ENCODE peak calls at places on chromosomes 16 and 17, in seven cellular contexts. J is SK-N-SH, N is H1, O is GM12878, F is HCT116, S is HepG2, W is K562. B is an unnamed sample.

GRCh38 chr17:50181601-50182345 is 16.0 kb downstream of the SGCA start:
- DNase-seq in J (no peak), N (no peak), O (no peak), F (no peak), S (peak; percentile 49), W (no peak), B (no peak)

GRCh38 chr17:64130559-64131001 is 636 bp upstream of the ERN1 start:
- DNase-seq in J (no peak), N (no peak), O (peak; percentile 68), F (no peak), S (no peak), W (no peak), B (no peak)

GRCh38 chr17:39639566-39640458 is 2.9 kb downstream of the STARD3 start:
- DNase-seq in J (no peak), N (no peak), O (no peak), F (no peak), S (no peak), W (no peak), B (no peak)

GRCh38 chr16:65445313-65446260 is 323.7 kb upstream of the CDH11 start:
- DNase-seq in J (no peak), N (no peak), O (no peak), F (no peak), S (no peak), W (no peak), B (no peak)

GRCh38 chr16:89393731-89394406 is 96.5 kb downstream of the ANKRD11 start:
- DNase-seq in J (no peak), N (no peak), O (no peak), F (no peak), S (peak; percentile 49), W (no peak), B (no peak)

GRCh38 chr17:28982191-28982793 is 23.5 kb downstream of the SEZ6 start:
- DNase-seq in J (no peak), N (no peak), O (peak; percentile 64), F (no peak), S (peak; percentile 18), W (no peak), B (no peak)

GRCh38 chr16:30528799-30529457 is 2.6 kb upstream of the ZNF768 start:
- DNase-seq in J (no peak), N (no peak), O (no peak), F (no peak), S (no peak), W (peak; percentile 45), B (no peak)

GRCh38 chr16:13935408-13935807 is 15.5 kb downstream of the ERCC4 start:
- DNase-seq in J (no peak), N (no peak), O (no peak), F (no peak), S (peak; percentile 34), W (peak; percentile 31), B (no peak)

GRCh38 chr16:22782299-22782698 is 31.7 kb upstream of the HS3ST2 start:
- DNase-seq in J (peak; percentile 21), N (no peak), O (no peak), F (no peak), S (no peak), W (peak; percentile 47), B (no peak)

GRCh38 chr17:5097101-5097834 is 14.4 kb downstream of the ZNF232 start:
- DNase-seq in J (peak; percentile 72), N (peak; percentile 69), O (no peak), F (no peak), S (no peak), W (no peak), B (no peak)

GRCh38 chr17:5100832-5101231 is 10.8 kb downstream of the ZNF232 start:
- DNase-seq in J (no peak), N (no peak), O (no peak), F (no peak), S (no peak), W (no peak), B (no peak)

DNA sequence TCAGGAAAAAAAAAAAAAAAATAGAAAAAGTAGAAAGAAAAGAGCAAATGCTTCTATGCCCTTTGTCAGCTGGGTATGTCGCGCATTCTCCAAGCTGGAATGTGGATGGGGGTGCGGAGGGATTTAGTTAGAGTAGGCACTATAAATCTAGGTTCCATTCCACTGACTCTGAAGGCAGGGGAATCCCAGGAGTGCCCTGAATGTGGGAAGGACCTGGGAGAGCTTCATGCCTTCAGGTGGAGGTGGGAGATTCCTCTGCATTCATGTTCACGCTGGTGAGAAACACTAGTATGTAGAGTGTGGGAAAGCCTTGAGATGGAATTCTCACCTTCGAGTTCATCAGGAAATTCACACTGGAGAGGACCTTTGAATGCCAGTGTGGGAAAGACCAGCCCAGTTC is 12.4 kb downstream of the ZNF232 start:
- DNase-seq in J (no peak), N (no peak), O (no peak), F (no peak), S (no peak), W (no peak), B (no peak)
- TF ChIP-seq SIN3A in J (no peak), N (no peak), O (no peak), F (no peak), S (no peak), W (no peak), B (no peak)

DNA sequence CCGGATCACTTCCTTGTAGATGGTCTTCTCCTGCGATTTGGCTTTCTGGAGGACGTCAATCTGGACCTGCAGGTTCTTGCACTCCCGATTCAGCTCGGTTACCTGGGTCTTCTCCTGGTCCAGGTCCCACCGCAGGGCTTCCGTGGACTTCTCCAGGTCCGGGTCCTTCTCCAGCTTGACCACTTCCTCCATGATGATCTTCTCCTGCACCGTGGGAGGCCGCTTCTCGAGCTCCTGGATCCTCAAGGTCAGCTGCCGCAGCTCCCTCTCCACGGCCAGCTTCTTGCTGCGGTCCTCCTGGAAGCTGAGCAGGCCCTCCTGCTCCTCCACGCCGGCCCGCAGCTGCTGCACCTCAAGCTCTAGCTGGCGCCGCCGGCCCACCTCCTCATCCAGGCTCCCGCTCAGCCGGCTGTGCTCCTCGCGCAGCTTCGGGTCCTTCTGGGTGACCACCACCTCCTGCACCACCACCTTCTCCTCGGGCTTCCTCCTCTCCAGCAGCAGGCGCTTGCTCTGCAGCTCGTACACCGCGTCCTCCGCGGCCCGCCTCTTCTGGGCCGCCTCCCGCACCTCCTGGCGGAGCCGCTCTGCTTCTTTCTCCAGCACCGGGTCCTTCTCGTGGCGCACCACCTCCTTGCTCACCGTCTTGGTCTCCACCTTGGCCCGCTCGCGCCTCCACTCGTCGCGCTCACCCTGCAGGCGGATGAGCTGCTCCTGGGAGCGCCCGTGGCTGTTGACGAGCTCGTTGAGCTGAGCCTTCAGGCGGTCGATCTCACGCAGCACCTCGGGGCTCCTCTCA is 8.2 kb downstream of the CDK3 start:
- DNase-seq in J (no peak), N (no peak), O (no peak), F (no peak), S (no peak), W (no peak), B (no peak)
- H3K4me3 ChIP-seq in J (no peak overlapping the region), N (no peak overlapping the region), O (no peak overlapping the region), F (no peak overlapping the region), S (no peak overlapping the region), W (no peak overlapping the region), B (no peak overlapping the region)

DNA sequence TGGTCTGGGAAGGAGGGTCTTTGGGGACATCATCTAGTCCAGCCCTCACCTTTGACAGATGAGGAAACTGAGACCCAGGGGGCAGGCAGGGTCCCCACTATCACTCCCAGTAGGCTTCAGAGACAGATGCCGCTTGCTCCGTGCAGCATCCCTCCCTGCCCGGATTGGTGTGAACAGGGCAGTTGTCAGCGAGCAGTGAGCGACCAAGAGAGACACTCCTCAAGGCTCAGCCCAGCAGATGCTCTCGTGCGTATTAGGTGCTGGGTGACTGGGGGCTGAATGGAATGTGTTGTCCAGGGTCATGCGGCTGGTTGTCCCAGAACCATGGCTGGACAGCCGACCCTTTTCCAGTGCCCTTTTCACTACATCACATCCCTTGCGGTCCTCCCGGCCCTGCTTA is 49.0 kb downstream of the MPRIP start:
- DNase-seq in J (no peak), N (no peak), O (no peak), F (no peak), S (no peak), W (no peak), B (no peak)
- TF ChIP-seq SIN3A in J (no peak), N (no peak), O (no peak), F (no peak), S (no peak), W (no peak), B (no peak)

GRCh38 chr17:45313419-45313771 is 3.4 kb downstream of the MAP3K14 start:
- DNase-seq in J (no peak), N (no peak), O (no peak), F (no peak), S (no peak), W (no peak), B (no peak)
- H3K4me3 ChIP-seq in J (peak overlapping the region; percentile 93), N (no peak overlapping the region), O (peak overlapping the region; percentile 57), F (no peak overlapping the region), S (no peak overlapping the region), W (no peak overlapping the region), B (peak overlapping the region; percentile 94)

GRCh38 chr17:40992666-40993065 is 1.3 kb downstream of the KRTAP3-3 start:
- DNase-seq in J (no peak), N (no peak), O (no peak), F (no peak), S (no peak), W (no peak), B (no peak)
- TF ChIP-seq SIN3A in J (no peak), N (no peak), O (no peak), F (no peak), S (no peak), W (no peak), B (no peak)

GRCh38 chr17:38605230-38605851 is 411 bp downstream of the SRCIN1 start:
- DNase-seq in J (peak; percentile 90), N (no peak), O (no peak), F (no peak), S (no peak), W (peak; percentile 49), B (no peak)
- H3K4me3 ChIP-seq in J (peak overlapping the region; percentile 60), N (peak overlapping the region; percentile 67), O (no peak overlapping the region), F (peak overlapping the region; percentile 30), S (peak overlapping the region; percentile 83), W (peak overlapping the region; percentile 68), B (peak overlapping the region; percentile 49)

DNA sequence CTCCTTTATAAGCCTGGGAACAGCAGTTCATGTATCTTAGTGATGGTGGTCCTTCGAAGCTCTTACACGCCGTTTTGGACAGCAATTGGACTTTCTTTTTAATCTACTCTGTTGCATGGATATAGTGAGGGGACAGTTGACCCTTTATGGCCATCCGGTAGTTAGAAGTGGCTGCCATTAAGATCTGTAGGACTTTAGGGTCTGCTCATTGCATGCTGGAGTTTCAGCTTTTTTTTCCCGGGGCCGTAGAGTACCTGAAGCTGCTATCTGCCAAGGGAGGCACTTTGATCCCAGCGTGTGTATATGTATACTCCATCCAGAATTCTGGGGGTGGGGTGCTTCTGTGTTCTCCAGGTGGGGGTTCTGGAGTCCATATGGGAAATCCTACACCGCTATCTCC is 1.2 kb downstream of the CYB5D1 start:
- DNase-seq in J (no peak), N (no peak), O (no peak), F (no peak), S (no peak), W (no peak), B (no peak)
- TF ChIP-seq SIN3A in J (no peak), N (no peak), O (no peak), F (no peak), S (no peak), W (no peak), B (no peak)

B was measured in Panc1.